ENCODE peak calls at places on chromosome 10, in ten cellular contexts. Q is putamen; F is RWPE2; P is activated CD4-positive, alpha-beta T cell treated with anti-CD3 and anti-CD28 coated beads, Interleukin-2, amount 10 ng/mL, durations not matched to agents 7 days and 5 days; M is NCI-H446 treated with DMSO at 0.1 percent for 48 hours; I is NCI-H1092; D is activated CD4-positive, CD25-positive, alpha-beta regulatory T cell treated with anti-CD3 and anti-CD28 coated beads, Interleukin-2, amount 50 U/mL, for 72 hours; H is M059J; E is HTR-8/SVneo; L is esophagus squamous epithelium. B is an unnamed sample.

GRCh38 chr10:32328499-32328898 is 18.5 kb downstream of the EPC1 start:
- DNase-seq in E (no peak), F (no peak), Q (no peak), D (no peak), P (no peak), L (no peak), M (no peak), I (no peak), H (no peak), B (no peak)

GRCh38 chr10:105742184-105742583 is 1101.1 kb downstream of the SORCS3 start:
- DNase-seq in L (no peak), M (peak), P (no peak), I (no peak), D (no peak), F (no peak), H (peak), E (no peak), Q (no peak), B (no peak)

GRCh38 chr10:117934477-117934876 is 112.3 kb downstream of the RAB11FIP2 start:
- DNase-seq in Q (no peak), I (no peak), D (no peak), L (no peak), P (no peak), M (no peak), F (no peak), E (no peak), H (no peak), B (no peak)

GRCh38 chr10:712575-712974 is 23.1 kb upstream of the DIP2C start:
- DNase-seq in H (no peak), L (no peak), P (no peak), E (no peak), I (no peak), Q (no peak), M (no peak), F (no peak), D (no peak), B (no peak)

GRCh38 chr10:47322300-47323061 is at the start of gene GDF2:
- DNase-seq in E (no peak), H (no peak), F (peak), Q (no peak), M (no peak), D (peak), I (no peak), P (no peak), L (no peak), B (peak)

GRCh38 chr10:14325325-14325955 is 5.3 kb downstream of the FRMD4A start:
- DNase-seq in F (no peak), D (peak), H (peak), I (no peak), P (peak), M (no peak), Q (no peak), E (no peak), L (no peak), B (no peak)

GRCh38 chr10:131082991-131083465 is 228.5 kb downstream of the TCERG1L start:
- DNase-seq in M (no peak), Q (no peak), F (no peak), P (no peak), L (no peak), D (no peak), E (no peak), I (no peak), H (peak), B (no peak)

GRCh38 chr10:117533507-117534281 is 8.9 kb upstream of the EMX2 start:
- DNase-seq in P (no peak), M (no peak), F (no peak), D (no peak), E (no peak), Q (no peak), L (no peak), I (no peak), H (no peak), B (no peak)

GRCh38 chr10:3530346-3531096 is 254.5 kb downstream of the KLF6 start:
- DNase-seq in M (no peak), F (no peak), I (no peak), P (no peak), E (no peak), H (no peak), L (no peak), D (no peak), Q (no peak), B (no peak)

GRCh38 chr10:59047957-59048618 is 128.4 kb upstream of the PHYHIPL start:
- DNase-seq in P (no peak), L (no peak), Q (no peak), F (no peak), D (no peak), I (no peak), E (no peak), M (no peak), H (no peak), B (no peak)

GRCh38 chr10:69419096-69419760 is 2.5 kb upstream of the TACR2 start:
- DNase-seq in Q (no peak), E (no peak), H (no peak), P (no peak), F (no peak), D (no peak), L (no peak), I (no peak), M (no peak), B (no peak)

GRCh38 chr10:102642553-102643345 is 1.5 kb upstream of the TRIM8 start:
- DNase-seq in L (no peak), Q (peak), E (no peak), H (peak), M (no peak), F (no peak), I (no peak), P (peak), D (peak), B (peak)

GRCh38 chr10:122643931-122644534 is 55.6 kb downstream of the C10orf120 start:
- DNase-seq in H (no peak), M (no peak), D (no peak), Q (no peak), P (no peak), F (no peak), L (no peak), E (no peak), I (no peak), B (no peak)

GRCh38 chr10:103731609-103732270 is 123.6 kb downstream of the SH3PXD2A start:
- DNase-seq in D (no peak), F (no peak), I (no peak), E (no peak), H (no peak), Q (no peak), L (no peak), P (no peak), M (no peak), B (no peak)

GRCh38 chr10:5293691-5294550 is 70.8 kb upstream of the UCN3 start:
- DNase-seq in Q (no peak), F (no peak), L (no peak), I (no peak), P (peak), M (no peak), D (peak), H (peak), E (peak), B (no peak)

GRCh38 chr10:118669020-118669766 is 73.7 kb upstream of the PRLHR start:
- DNase-seq in F (no peak), I (no peak), Q (peak), E (no peak), D (no peak), P (no peak), M (no peak), H (peak), L (no peak), B (no peak)

GRCh38 chr10:30472414-30473155 is 38.6 kb downstream of the MAP3K8 start:
- DNase-seq in L (no peak), I (no peak), M (no peak), F (no peak), D (no peak), H (no peak), Q (no peak), P (no peak), E (no peak), B (no peak)

GRCh38 chr10:396535-397220 is 261.4 kb downstream of the ZMYND11 start:
- DNase-seq in E (no peak), F (no peak), P (no peak), M (no peak), H (no peak), L (no peak), D (no peak), I (no peak), Q (no peak), B (no peak)

GRCh38 chr10:97515260-97515978 is 16.7 kb downstream of the UBTD1 start:
- DNase-seq in P (no peak), Q (no peak), I (no peak), M (no peak), H (no peak), F (no peak), L (no peak), D (no peak), E (no peak), B (no peak)

GRCh38 chr10:13615650-13616049 is 28.9 kb downstream of the PRPF18 start:
- DNase-seq in F (no peak), D (no peak), I (no peak), Q (no peak), L (no peak), M (no peak), H (no peak), P (no peak), E (no peak), B (no peak)

B was measured in coronary artery.